ENCODE peak calls at places on chromosomes 4 and X, in four cellular contexts. K is heart right ventricle; Z is CD8-positive, alpha-beta memory T cell; J is effector memory CD4-positive, alpha-beta T cell. R is an unnamed sample.

GRCh38 chr4:6043843-6044242 is 25.6 kb upstream of the C4orf50 start:
- DNase-seq in J (no peak), Z (no peak), K (no peak), R (no peak)

GRCh38 chrX:9906919-9907318 is 60.2 kb upstream of the CLDN34 start:
- DNase-seq in K (no peak), Z (no peak), J (no peak), R (no peak)

GRCh38 chr4:148573284-148573683 is 131.1 kb upstream of the NR3C2 start:
- DNase-seq in K (no peak), Z (no peak), J (no peak), R (no peak)

GRCh38 chrX:153517421-153517820 is at the start of gene ATP2B3:
- DNase-seq in Z (no peak), J (no peak), K (no peak), R (no peak)

GRCh38 chr4:162727232-162727631 is 439.5 kb downstream of the NAF1 start:
- DNase-seq in J (no peak), Z (no peak), K (no peak), R (no peak)

GRCh38 chrX:69127466-69127865 is 37.8 kb downstream of the PJA1 start:
- DNase-seq in J (no peak), K (no peak), Z (no peak), R (no peak)

GRCh38 chrX:106481341-106481740 is 130.4 kb upstream of the RADX start:
- DNase-seq in Z (no peak), J (no peak), K (peak), R (no peak)

GRCh38 chrX:51568586-51568985 is 50.1 kb downstream of the CENPVL3 start:
- DNase-seq in Z (no peak), K (no peak), J (no peak), R (no peak)

GRCh38 chrX:116318672-116319071 is 117.7 kb upstream of the SLC6A14 start:
- DNase-seq in K (no peak), Z (no peak), J (no peak), R (no peak)

GRCh38 chr4:167578906-167579305 is 344.6 kb upstream of the SPOCK3 start:
- DNase-seq in J (no peak), K (no peak), Z (no peak), R (no peak)

GRCh38 chr4:83724488-83725060 is 188.7 kb downstream of the GPAT3 start:
- DNase-seq in K (no peak), Z (no peak), J (no peak), R (no peak)

GRCh38 chrX:150704030-150704613 is 10.9 kb downstream of the MTMR1 start:
- DNase-seq in Z (no peak), K (no peak), J (no peak), R (no peak)

GRCh38 chr4:146342600-146343192 is 128.4 kb downstream of the REELD1 start:
- DNase-seq in K (no peak), Z (no peak), J (no peak), R (no peak)

GRCh38 chr4:124803641-124804040 is 91.1 kb upstream of the ANKRD50 start:
- DNase-seq in J (no peak), K (no peak), Z (no peak), R (no peak)

GRCh38 chrX:154308108-154308946 is 12.7 kb downstream of the TKTL1 start:
- DNase-seq in J (peak), K (peak), Z (peak), R (no peak)

DNA sequence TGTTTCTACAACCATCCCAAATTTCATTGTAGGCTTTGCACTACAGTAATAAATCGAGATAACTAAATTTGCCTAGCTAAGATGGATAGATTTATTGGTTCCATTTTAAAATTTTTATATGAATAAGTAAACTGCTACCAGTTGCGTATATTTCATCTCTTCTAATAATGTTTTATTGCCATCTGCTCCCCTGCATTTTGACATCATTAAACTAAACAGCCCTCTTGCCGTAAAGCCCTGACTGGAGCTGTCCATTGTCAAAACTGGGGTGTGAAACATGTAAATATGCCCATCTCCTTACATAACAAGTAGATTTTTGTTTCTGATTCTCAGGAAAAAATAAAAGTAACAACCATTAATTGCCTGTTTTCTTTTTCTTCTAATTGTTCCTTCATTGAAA is 130.8 kb upstream of the BMPR1B start:
- DNase-seq in J (no peak), Z (no peak), K (no peak), R (no peak)
- H3K27ac ChIP-seq in J (no peak), Z (no peak), K (no peak), R (no peak)

GRCh38 chrX:151818828-151819227 is 84.3 kb downstream of the CNGA2 start:
- DNase-seq in J (no peak), Z (no peak), K (no peak), R (no peak)

GRCh38 chrX:151821226-151821625 is 86.7 kb downstream of the CNGA2 start:
- DNase-seq in J (no peak), K (no peak), Z (no peak), R (no peak)

GRCh38 chrX:151814767-151815166 is 80.2 kb downstream of the CNGA2 start:
- DNase-seq in J (no peak), K (no peak), Z (no peak), R (no peak)

GRCh38 chrX:151816914-151817313 is 82.4 kb downstream of the CNGA2 start:
- DNase-seq in J (no peak), Z (no peak), K (no peak), R (no peak)

DNA sequence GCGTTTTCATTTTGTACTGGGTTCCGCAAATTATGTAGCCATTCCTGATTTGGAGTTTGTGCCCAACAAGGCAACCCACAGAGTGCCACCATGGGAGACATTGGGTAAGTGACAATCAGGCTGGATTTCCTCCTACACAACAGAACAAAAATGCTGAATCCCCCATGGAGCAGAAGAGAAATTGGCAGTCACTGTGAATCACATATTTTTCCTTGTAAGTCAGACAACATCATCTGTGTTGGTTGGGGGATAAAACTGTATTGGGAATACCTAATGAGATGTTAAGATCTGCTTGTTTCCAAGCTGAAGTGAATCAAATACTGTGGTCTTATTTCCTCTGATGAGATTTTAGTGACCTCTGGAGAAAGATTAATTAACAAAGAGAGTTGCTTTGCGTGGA is 80.9 kb downstream of the CNGA2 start:
- DNase-seq in K (no peak), Z (no peak), J (no peak), R (no peak)
- H3K27ac ChIP-seq in K (no peak), Z (no peak), J (no peak), R (no peak)

GRCh38 chr4:54025582-54025981 is 38.8 kb downstream of the CHIC2 start:
- DNase-seq in Z (no peak), J (no peak), K (no peak), R (no peak)

GRCh38 chr4:54032558-54033135 is 31.8 kb downstream of the CHIC2 start:
- DNase-seq in J (no peak), K (no peak), Z (no peak), R (no peak)

GRCh38 chr4:54027311-54027710 is 37.1 kb downstream of the CHIC2 start:
- DNase-seq in K (no peak), Z (no peak), J (no peak), R (no peak)
- H3K27ac ChIP-seq in K (no peak), Z (no peak), J (no peak), R (no peak)

DNA sequence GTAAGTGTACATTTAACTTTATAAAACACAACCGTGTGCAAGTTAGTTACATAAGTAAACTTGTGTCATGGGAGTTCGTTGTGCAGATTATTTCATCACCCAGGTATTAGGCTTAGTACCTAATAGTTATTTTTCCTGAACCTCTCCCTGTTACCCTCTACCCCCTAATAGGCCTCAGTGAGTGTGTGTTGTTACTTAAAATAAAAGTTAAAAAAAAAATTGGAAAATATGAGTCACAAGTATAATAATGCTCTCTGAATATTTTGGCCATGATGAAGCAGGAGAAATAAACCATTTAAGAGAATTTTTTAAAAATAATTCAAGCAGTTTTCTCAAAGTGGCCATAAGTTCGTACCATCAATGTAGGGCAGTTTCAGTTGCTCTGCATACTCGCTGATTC is 105.1 kb upstream of the GRID2 start:
- DNase-seq in J (no peak), Z (no peak), K (no peak), R (no peak)
- H3K27ac ChIP-seq in J (no peak), Z (no peak), K (no peak), R (no peak)

GRCh38 chr4:142953171-142953570 is 107.1 kb upstream of the INPP4B start:
- DNase-seq in K (no peak), J (no peak), Z (no peak), R (no peak)
- H3K27ac ChIP-seq in K (no peak), J (no peak), Z (no peak), R (no peak)

DNA sequence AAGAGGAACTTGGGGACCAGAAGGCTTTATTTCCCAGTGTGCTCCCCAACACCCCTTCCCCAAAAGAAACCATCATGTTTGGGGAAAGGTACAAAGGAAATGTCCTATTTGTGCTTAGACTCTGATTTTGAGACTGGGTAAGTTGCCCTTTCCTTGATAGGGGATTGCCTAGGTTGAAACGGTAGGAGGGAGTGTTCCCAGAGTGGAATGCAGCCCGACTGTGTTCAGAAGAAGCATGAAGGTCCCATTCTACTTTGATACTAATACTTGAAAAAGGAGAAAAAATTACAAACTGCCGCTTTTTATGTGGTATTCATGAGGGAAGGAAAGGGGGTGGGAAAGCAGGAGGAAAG is 32.4 kb upstream of the TMEM131L start:
- DNase-seq in J (no peak), K (no peak), Z (no peak), R (no peak)
- H3K27ac ChIP-seq in J (peak), K (no peak), Z (no peak), R (no peak)

GRCh38 chr4:112517067-112517588 is 1.1 kb upstream of the NEUROG2 start:
- DNase-seq in K (no peak), J (no peak), Z (no peak), R (no peak)
- H3K27ac ChIP-seq in K (no peak), J (no peak), Z (no peak), R (no peak)

DNA sequence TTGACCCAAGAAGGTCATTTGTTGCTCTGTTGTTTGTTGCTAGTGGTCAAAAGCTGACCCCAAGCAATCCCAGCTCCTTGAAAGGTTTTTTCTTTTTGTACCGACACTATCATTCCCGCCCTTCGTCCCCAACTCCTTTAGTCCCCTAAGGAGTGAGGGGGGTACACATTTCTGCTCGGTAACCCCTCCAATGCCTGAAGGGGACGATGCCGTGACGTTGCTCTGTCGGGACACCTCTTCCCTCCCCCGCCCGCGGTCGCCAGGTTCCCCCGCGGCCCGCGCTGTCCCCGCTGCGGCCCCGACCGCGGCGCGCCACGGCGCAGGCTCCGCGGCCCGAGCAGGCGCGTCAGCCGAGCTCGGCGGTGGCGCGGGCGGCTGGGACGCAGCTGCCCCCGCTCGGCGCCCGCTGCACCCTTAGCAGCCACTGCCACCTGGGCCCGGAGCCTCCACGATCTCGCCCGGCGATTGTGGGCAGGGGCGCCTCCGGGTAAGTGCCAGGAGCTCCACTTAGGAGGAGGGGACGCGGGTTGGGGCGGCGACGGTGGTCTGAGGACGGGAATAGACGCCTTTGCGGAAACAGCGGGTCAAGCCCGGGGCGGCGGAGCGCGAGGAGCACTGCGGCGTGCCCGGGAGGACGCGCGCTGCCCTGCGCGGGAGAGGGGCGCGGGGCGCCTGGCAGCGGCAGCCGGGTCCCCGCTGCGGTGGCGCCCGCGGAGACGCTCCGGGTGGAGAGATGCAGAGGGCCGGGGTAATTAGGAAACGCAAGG is at the start of gene GLRB:
- DNase-seq in Z (no peak), J (no peak), K (no peak), R (peak)
- H3K27ac ChIP-seq in Z (no peak), J (no peak), K (no peak), R (peak)

GRCh38 chr4:40288547-40288946 is 46.6 kb upstream of the CHRNA9 start:
- DNase-seq in J (no peak), K (no peak), Z (no peak), R (no peak)
- H3K27ac ChIP-seq in J (no peak), K (no peak), Z (no peak), R (no peak)

GRCh38 chr4:170052919-170053318 is 26.7 kb upstream of the MFAP3L start:
- DNase-seq in Z (no peak), K (no peak), J (no peak), R (no peak)
- H3K27ac ChIP-seq in Z (no peak), K (no peak), J (no peak), R (no peak)